ENCODE peak calls at places on chromosomes 1 and 21, in six cellular contexts. J is A549, C is HepG2, P is H1, K is K562, G is WTC11. V is an unnamed sample.

GRCh38 chr1:9942399-9942938 is 722 bp downstream of the LZIC start:
- DNase-seq in J (peak; percentile 48), C (peak; percentile 58), P (no peak), K (peak; percentile 64), G (no peak), V (peak; percentile 71)

GRCh38 chr1:37794372-37795339 is 1.0 kb downstream of the MANEAL start:
- DNase-seq in J (no peak), C (no peak), P (peak; percentile 55), K (no peak), G (peak; percentile 17), V (no peak)

GRCh38 chr1:53771648-53772047 is 32.7 kb upstream of the GLIS1 start:
- DNase-seq in J (no peak), C (no peak), P (no peak), K (no peak), G (no peak), V (no peak)

GRCh38 chr1:53316742-53317650 is 10.9 kb downstream of the LRP8 start:
- DNase-seq in J (no peak), C (no peak), P (no peak), K (peak; percentile 32), G (no peak), V (no peak)

GRCh38 chr1:45892068-45892785 is 88.8 kb downstream of the MAST2 start:
- DNase-seq in J (peak; percentile 44), C (peak; percentile 87), P (no peak), K (no peak), G (no peak), V (peak; percentile 94)

GRCh38 chr1:100419072-100419471 is 66.8 kb downstream of the CDC14A start:
- DNase-seq in J (no peak), C (no peak), P (no peak), K (no peak), G (no peak), V (no peak)

GRCh38 chr1:53110370-53111072 is 31.9 kb downstream of the SLC1A7 start:
- DNase-seq in J (no peak), C (no peak), P (no peak), K (no peak), G (no peak), V (no peak)

GRCh38 chr1:43973981-43974442 is 748 bp upstream of the ATP6V0B start:
- DNase-seq in J (peak; percentile 46), C (no peak), P (no peak), K (no peak), G (no peak), V (no peak)

GRCh38 chr1:24961961-24962861 is 32.1 kb upstream of the RUNX3 start:
- DNase-seq in J (no peak), C (no peak), P (peak; percentile 69), K (no peak), G (peak; percentile 62), V (no peak)

GRCh38 chr21:46159390-46159789 is 4.0 kb upstream of the FTCD start:
- DNase-seq in J (no peak), C (no peak), P (peak; percentile 36), K (no peak), G (no peak), V (no peak)

GRCh38 chr1:147892731-147893214 is 9.8 kb upstream of the GJA8 start:
- DNase-seq in J (peak; percentile 52), C (peak; percentile 28), P (no peak), K (peak; percentile 56), G (peak; percentile 31), V (peak; percentile 59)

GRCh38 chr1:189654906-189655305 is 822.8 kb downstream of the BRINP3 start:
- DNase-seq in J (no peak), C (no peak), P (no peak), K (no peak), G (no peak), V (no peak)

GRCh38 chr1:25017436-25018109 is 87.5 kb upstream of the RUNX3 start:
- DNase-seq in J (no peak), C (peak; percentile 36), P (no peak), K (peak; percentile 39), G (no peak), V (no peak)

GRCh38 chr1:194903524-194903923 is 1704.7 kb downstream of the KCNT2 start:
- DNase-seq in J (no peak), C (no peak), P (no peak), K (no peak), G (no peak), V (no peak)

GRCh38 chr1:6961905-6962304 is 176.7 kb downstream of the CAMTA1 start:
- DNase-seq in J (no peak), C (no peak), P (no peak), K (no peak), G (peak; percentile 42), V (no peak)

GRCh38 chr1:85078903-85079302 is 30.6 kb upstream of the MCOLN3 start:
- DNase-seq in J (no peak), C (no peak), P (no peak), K (no peak), G (no peak), V (no peak)

GRCh38 chr1:31943546-31944184 is 5.5 kb upstream of the PTP4A2 start:
- DNase-seq in J (no peak), C (no peak), P (no peak), K (no peak), G (no peak), V (no peak)

GRCh38 chr1:25731626-25732370 is 68.2 kb upstream of the SELENON start:
- DNase-seq in J (no peak), C (no peak), P (no peak), K (no peak), G (no peak), V (no peak)

GRCh38 chr1:28259935-28260802 is 851 bp downstream of the SESN2 start:
- DNase-seq in J (peak; percentile 22), C (no peak), P (peak; percentile 86), K (peak; percentile 52), G (peak; percentile 81), V (peak; percentile 85)

DNA sequence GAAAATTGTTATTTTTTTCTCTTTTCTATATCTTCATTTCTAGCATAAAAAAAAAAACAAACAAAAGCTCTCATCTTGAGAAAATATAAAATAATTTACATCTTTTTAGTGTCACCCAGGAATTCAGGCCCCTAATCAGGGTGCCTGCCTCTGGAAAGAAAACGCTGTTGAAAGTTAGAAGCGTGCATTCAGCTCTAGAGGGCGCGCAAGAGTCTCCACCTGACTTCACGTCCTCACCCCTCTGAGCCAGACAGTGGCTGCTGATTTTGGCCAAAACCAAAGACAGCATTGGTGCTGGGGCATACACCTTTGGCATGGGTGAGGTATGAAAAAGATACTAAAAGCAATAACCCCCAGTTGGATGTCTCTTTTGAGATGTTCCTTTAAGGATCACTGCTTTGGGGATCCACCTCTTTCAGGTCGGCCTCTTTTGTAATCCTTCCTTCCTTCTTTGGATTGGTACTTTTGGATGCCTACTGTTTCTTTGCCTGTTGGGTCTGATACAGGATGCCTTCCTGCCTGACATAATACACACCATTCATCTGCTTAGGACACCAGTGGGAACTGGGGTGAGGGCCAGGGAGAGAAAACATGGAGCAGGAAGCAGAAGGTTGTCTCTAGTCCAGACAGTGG is 77.6 kb upstream of the CHRM3 start:
- DNase-seq in J (no peak), C (no peak), P (peak; percentile 80), K (no peak), G (peak; percentile 72), V (no peak)
- TF ChIP-seq JUN in J (no peak), C (no peak), P (no peak), K (no peak), G (no peak), V (no peak)

DNA sequence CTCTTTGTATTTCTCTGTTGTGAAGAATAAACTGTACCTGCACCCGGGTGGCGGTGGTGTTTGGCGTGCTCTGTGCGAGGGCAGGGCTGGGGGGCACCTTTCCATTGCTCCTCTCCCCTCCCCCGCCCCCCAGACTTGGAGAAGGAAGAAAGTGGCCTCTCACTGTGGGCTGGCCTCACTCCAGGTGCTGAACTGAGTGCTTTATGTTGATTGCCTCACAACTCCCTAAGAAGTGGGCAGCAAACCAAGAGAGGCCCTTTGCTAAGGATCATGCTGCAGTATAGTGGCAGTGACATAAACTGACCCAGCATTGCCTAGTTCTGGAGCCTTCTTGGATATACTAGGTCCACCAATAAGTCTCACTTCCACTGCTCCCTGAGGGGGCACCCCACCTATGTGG is 20.2 kb downstream of the A3GALT2 start:
- DNase-seq in J (no peak), C (no peak), P (no peak), K (no peak), G (no peak), V (no peak)
- TF ChIP-seq JUN in J (no peak), C (no peak), P (no peak), K (no peak), G (no peak), V (no peak)

GRCh38 chr1:56411021-56411420 is 168.3 kb downstream of the PLPP3 start:
- DNase-seq in J (no peak), C (no peak), P (no peak), K (no peak), G (no peak), V (no peak)

GRCh38 chr1:56411484-56412180 is 167.7 kb downstream of the PLPP3 start:
- DNase-seq in J (no peak), C (no peak), P (no peak), K (no peak), G (no peak), V (peak; percentile 95)

GRCh38 chr1:56410405-56410804 is 169.0 kb downstream of the PLPP3 start:
- DNase-seq in J (no peak), C (no peak), P (no peak), K (no peak), G (no peak), V (no peak)

GRCh38 chr1:56406821-56407220 is 172.5 kb downstream of the PLPP3 start:
- DNase-seq in J (no peak), C (no peak), P (no peak), K (no peak), G (no peak), V (no peak)

DNA sequence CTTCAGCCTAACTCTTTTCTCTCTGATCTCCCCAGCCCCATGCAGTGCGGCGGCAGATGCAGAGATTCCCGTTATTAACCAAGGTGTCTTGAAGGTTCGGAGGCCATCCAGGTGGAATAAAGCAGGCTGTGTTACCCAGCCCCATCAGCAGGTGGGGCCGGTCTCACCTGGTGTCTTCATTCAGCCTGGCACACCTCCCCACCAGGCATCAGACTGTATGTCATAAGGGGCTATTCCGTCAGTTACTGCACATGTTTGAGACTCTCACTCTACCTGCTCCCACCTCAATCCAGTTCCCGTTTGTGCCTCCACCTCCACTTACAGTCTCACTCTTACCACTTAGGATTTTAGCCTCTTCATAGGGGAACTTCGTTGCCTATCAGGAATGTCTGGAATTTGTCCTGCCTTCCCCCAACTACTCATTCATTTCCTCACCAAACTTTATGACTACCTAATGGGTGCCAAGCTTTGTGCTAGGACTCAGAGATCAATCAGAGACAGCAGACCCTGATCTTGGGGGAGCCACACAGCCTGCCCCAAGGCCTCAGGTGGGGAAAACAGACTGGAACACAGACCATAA is 170.2 kb downstream of the PLPP3 start:
- DNase-seq in J (no peak), C (peak; percentile 56), P (peak; percentile 79), K (peak; percentile 37), G (peak; percentile 72), V (no peak)
- TF ChIP-seq JUN in J (no peak), C (no peak), P (no peak), K (no peak), G (no peak), V (no peak)

GRCh38 chr1:102840741-102841140 is 267.6 kb downstream of the COL11A1 start:
- DNase-seq in J (no peak), C (no peak), P (no peak), K (no peak), G (no peak), V (no peak)

GRCh38 chr1:102838016-102838415 is 270.3 kb downstream of the COL11A1 start:
- DNase-seq in J (no peak), C (no peak), P (no peak), K (no peak), G (no peak), V (no peak)

GRCh38 chr1:102836991-102837390 is 271.3 kb downstream of the COL11A1 start:
- DNase-seq in J (no peak), C (no peak), P (no peak), K (no peak), G (no peak), V (no peak)

GRCh38 chr1:102837551-102837950 is 270.8 kb downstream of the COL11A1 start:
- DNase-seq in J (no peak), C (no peak), P (no peak), K (no peak), G (no peak), V (no peak)

GRCh38 chr1:102842606-102843005 is 265.7 kb downstream of the COL11A1 start:
- DNase-seq in J (no peak), C (no peak), P (no peak), K (no peak), G (no peak), V (no peak)
- TF ChIP-seq JUN in J (no peak), C (no peak), P (no peak), K (no peak), G (no peak), V (no peak)

V was measured in endothelial cell of umbilical vein.